ENCODE peak calls at places on chromosomes 5 and 9, in eight cellular contexts. One of them, this sample, is unnamed.

GRCh38 chr9:31574006-31574750 is 810.3 kb upstream of the ACO1 start:
- DNase-seq in cardiac fibroblast: peak; percentile 45
- DNase-seq in HTR-8/SVneo: no peak
- DNase-seq in activated T-helper 1 cell treated with anti-CD3 and anti-CD28 coated beads, Interleukin-2, amount 50 U/mL, for 16 hours: no peak
- DNase-seq in B cell: no peak
- DNase-seq in hippocampal formation: no peak
- DNase-seq in stimulated activated CD4-positive, alpha-beta T cell treated with anti-CD3 and anti-CD28 coated beads, Interleukin-1b, Interleukin-23, amount 100 ng/mL, for 1 hour: no peak
- DNase-seq in EH: no peak
- DNase-seq in this sample: no peak

GRCh38 chr9:91782711-91783214 is 167.3 kb downstream of the ROR2 start:
- DNase-seq in cardiac fibroblast: no peak
- DNase-seq in HTR-8/SVneo: no peak
- DNase-seq in activated T-helper 1 cell treated with anti-CD3 and anti-CD28 coated beads, Interleukin-2, amount 50 U/mL, for 16 hours: no peak
- DNase-seq in B cell: no peak
- DNase-seq in hippocampal formation: no peak
- DNase-seq in stimulated activated CD4-positive, alpha-beta T cell treated with anti-CD3 and anti-CD28 coated beads, Interleukin-1b, Interleukin-23, amount 100 ng/mL, for 1 hour: no peak
- DNase-seq in EH: no peak
- DNase-seq in this sample: no peak

GRCh38 chr5:44875661-44876250 is 67.0 kb downstream of the MRPS30 start:
- DNase-seq in cardiac fibroblast: peak; percentile 50
- DNase-seq in HTR-8/SVneo: peak; percentile 17
- DNase-seq in activated T-helper 1 cell treated with anti-CD3 and anti-CD28 coated beads, Interleukin-2, amount 50 U/mL, for 16 hours: no peak
- DNase-seq in B cell: peak; percentile 2
- DNase-seq in hippocampal formation: no peak
- DNase-seq in stimulated activated CD4-positive, alpha-beta T cell treated with anti-CD3 and anti-CD28 coated beads, Interleukin-1b, Interleukin-23, amount 100 ng/mL, for 1 hour: no peak
- DNase-seq in EH: no peak
- DNase-seq in this sample: no peak

GRCh38 chr5:65873181-65873580 is 53.2 kb upstream of the ERBIN start:
- DNase-seq in cardiac fibroblast: peak; percentile 62
- DNase-seq in HTR-8/SVneo: no peak
- DNase-seq in activated T-helper 1 cell treated with anti-CD3 and anti-CD28 coated beads, Interleukin-2, amount 50 U/mL, for 16 hours: no peak
- DNase-seq in B cell: no peak
- DNase-seq in hippocampal formation: no peak
- DNase-seq in stimulated activated CD4-positive, alpha-beta T cell treated with anti-CD3 and anti-CD28 coated beads, Interleukin-1b, Interleukin-23, amount 100 ng/mL, for 1 hour: no peak
- DNase-seq in EH: peak; percentile 78
- DNase-seq in this sample: no peak

GRCh38 chr9:74760031-74760700 is 127.6 kb downstream of the TRPM6 start:
- DNase-seq in cardiac fibroblast: peak; percentile 96
- DNase-seq in HTR-8/SVneo: no peak
- DNase-seq in activated T-helper 1 cell treated with anti-CD3 and anti-CD28 coated beads, Interleukin-2, amount 50 U/mL, for 16 hours: no peak
- DNase-seq in B cell: no peak
- DNase-seq in hippocampal formation: no peak
- DNase-seq in stimulated activated CD4-positive, alpha-beta T cell treated with anti-CD3 and anti-CD28 coated beads, Interleukin-1b, Interleukin-23, amount 100 ng/mL, for 1 hour: no peak
- DNase-seq in EH: peak; percentile 89
- DNase-seq in this sample: no peak

GRCh38 chr9:4970970-4971641 is 14.0 kb upstream of the JAK2 start:
- DNase-seq in cardiac fibroblast: no peak
- DNase-seq in HTR-8/SVneo: no peak
- DNase-seq in activated T-helper 1 cell treated with anti-CD3 and anti-CD28 coated beads, Interleukin-2, amount 50 U/mL, for 16 hours: peak; percentile 38
- DNase-seq in B cell: peak; percentile 52
- DNase-seq in hippocampal formation: no peak
- DNase-seq in stimulated activated CD4-positive, alpha-beta T cell treated with anti-CD3 and anti-CD28 coated beads, Interleukin-1b, Interleukin-23, amount 100 ng/mL, for 1 hour: peak; percentile 47
- DNase-seq in EH: no peak
- DNase-seq in this sample: no peak

GRCh38 chr5:146048994-146049703 is 56.2 kb downstream of the PLAC8L1 start:
- DNase-seq in cardiac fibroblast: peak; percentile 86
- DNase-seq in HTR-8/SVneo: peak; percentile 80
- DNase-seq in activated T-helper 1 cell treated with anti-CD3 and anti-CD28 coated beads, Interleukin-2, amount 50 U/mL, for 16 hours: no peak
- DNase-seq in B cell: no peak
- DNase-seq in hippocampal formation: peak; percentile 22
- DNase-seq in stimulated activated CD4-positive, alpha-beta T cell treated with anti-CD3 and anti-CD28 coated beads, Interleukin-1b, Interleukin-23, amount 100 ng/mL, for 1 hour: no peak
- DNase-seq in EH: peak; percentile 77
- DNase-seq in this sample: peak; percentile 15

GRCh38 chr5:154618696-154619095 is 136.5 kb upstream of the LARP1 start:
- DNase-seq in cardiac fibroblast: no peak
- DNase-seq in HTR-8/SVneo: no peak
- DNase-seq in activated T-helper 1 cell treated with anti-CD3 and anti-CD28 coated beads, Interleukin-2, amount 50 U/mL, for 16 hours: no peak
- DNase-seq in B cell: no peak
- DNase-seq in hippocampal formation: no peak
- DNase-seq in stimulated activated CD4-positive, alpha-beta T cell treated with anti-CD3 and anti-CD28 coated beads, Interleukin-1b, Interleukin-23, amount 100 ng/mL, for 1 hour: no peak
- DNase-seq in EH: peak; percentile 56
- DNase-seq in this sample: no peak

GRCh38 chr5:102625446-102625845 is 126.6 kb upstream of the SLCO6A1 start:
- DNase-seq in cardiac fibroblast: no peak
- DNase-seq in HTR-8/SVneo: no peak
- DNase-seq in activated T-helper 1 cell treated with anti-CD3 and anti-CD28 coated beads, Interleukin-2, amount 50 U/mL, for 16 hours: no peak
- DNase-seq in B cell: no peak
- DNase-seq in hippocampal formation: no peak
- DNase-seq in stimulated activated CD4-positive, alpha-beta T cell treated with anti-CD3 and anti-CD28 coated beads, Interleukin-1b, Interleukin-23, amount 100 ng/mL, for 1 hour: no peak
- DNase-seq in EH: no peak
- DNase-seq in this sample: no peak